ENCODE peak calls at places on chromosomes 11 and 22, in five cellular contexts. L, V, O, I and M are unnamed samples.

GRCh38 chr11:132137289-132137980 is 767.0 kb downstream of the NTM start:
- DNase-seq in L (no peak), V (no peak), O (no peak), I (no peak), M (no peak)

GRCh38 chr11:27820249-27820648 is 120.0 kb upstream of the BDNF start:
- DNase-seq in L (no peak), V (no peak), O (no peak), I (no peak), M (no peak)

GRCh38 chr11:75292943-75293342 is 52.4 kb downstream of the TPBGL start:
- DNase-seq in L (no peak), V (no peak), O (no peak), I (no peak), M (no peak)

GRCh38 chr22:17596226-17596625 is 32.3 kb downstream of the ATP6V1E1 start:
- DNase-seq in L (no peak), V (no peak), O (no peak), I (no peak), M (no peak)

GRCh38 chr11:101880208-101880607 is 34.6 kb upstream of the CEP126 start:
- DNase-seq in L (peak; percentile 47), V (peak; percentile 77), O (no peak), I (peak; percentile 7), M (peak; percentile 12)

GRCh38 chr11:13260196-13260962 is 17.2 kb upstream of the BMAL1 start:
- DNase-seq in L (no peak), V (no peak), O (no peak), I (no peak), M (peak; percentile 32)

GRCh38 chr11:2666828-2667570 is 32.8 kb downstream of the KCNQ1OT1 start:
- DNase-seq in L (no peak), V (no peak), O (no peak), I (no peak), M (no peak)

GRCh38 chr11:61702701-61703312 is 22.6 kb downstream of the DAGLA start:
- DNase-seq in L (peak; percentile 28), V (no peak), O (no peak), I (no peak), M (no peak)

GRCh38 chr22:28116261-28116673 is 197.2 kb upstream of the PITPNB start:
- DNase-seq in L (no peak), V (no peak), O (no peak), I (no peak), M (no peak)

GRCh38 chr22:48670747-48671146 is 1156.9 kb downstream of the BRD1 start:
- DNase-seq in L (no peak), V (no peak), O (no peak), I (no peak), M (no peak)

GRCh38 chr11:3014314-3014938 is 22.3 kb upstream of the NAP1L4 start:
- DNase-seq in L (peak; percentile 92), V (no peak), O (peak; percentile 86), I (no peak), M (no peak)

GRCh38 chr11:69692422-69692821 is 11.4 kb downstream of the FGF19 start:
- DNase-seq in L (no peak), V (no peak), O (no peak), I (no peak), M (no peak)

GRCh38 chr11:129946256-129946655 is 50.9 kb upstream of the NFRKB start:
- DNase-seq in L (no peak), V (no peak), O (no peak), I (no peak), M (no peak)

GRCh38 chr11:1836011-1836945 is 1.5 kb downstream of the SYT8 start:
- DNase-seq in L (no peak), V (no peak), O (peak; percentile 5), I (no peak), M (no peak)

GRCh38 chr11:23143031-23143430 is 282.8 kb upstream of the CCDC179 start:
- DNase-seq in L (no peak), V (no peak), O (no peak), I (no peak), M (no peak)

GRCh38 chr22:49966041-49966715 is 5.6 kb downstream of the PIM3 start:
- DNase-seq in L (no peak), V (no peak), O (no peak), I (no peak), M (no peak)

GRCh38 chr11:46050065-46050464 is 71.2 kb downstream of the PHF21A start:
- DNase-seq in L (no peak), V (no peak), O (no peak), I (no peak), M (no peak)

GRCh38 chr11:10294289-10294953 is 402 bp upstream of the SBF2 start:
- DNase-seq in L (no peak), V (peak; percentile 64), O (no peak), I (no peak), M (peak; percentile 73)

GRCh38 chr11:57363131-57363530 is 17.8 kb downstream of the PRG3 start:
- DNase-seq in L (no peak), V (no peak), O (no peak), I (no peak), M (no peak)

GRCh38 chr22:30695871-30696655 is 1.4 kb downstream of the OSBP2 start:
- DNase-seq in L (no peak), V (no peak), O (no peak), I (no peak), M (no peak)